ENCODE peak calls at places on chromosome X, in nine cellular contexts. K is nephron progenitor cell; J is brain microvascular endothelial cell; E is activated CD4-positive, alpha-beta T cell treated with anti-CD3 and anti-CD28 coated beads for 24 hours; B is dorsolateral prefrontal cortex; R is stimulated activated CD4-positive, alpha-beta T cell treated with anti-CD3 and anti-CD28 coated beads, Interleukin-4, amount 100 ng/mL, for 1 hour; N is activated gamma-delta T cell; V is hepatocyte; Q is ACHN. D is an unnamed sample.

GRCh38 chrX:121308276-121308805 is 260.9 kb downstream of the GLUD2 start:
- DNase-seq in J (peak), N (no peak), V (peak), B (peak), R (peak), K (peak), Q (peak), E (peak), D (peak)

GRCh38 chrX:107454302-107454701 is 4.8 kb downstream of the FRMPD3 start:
- DNase-seq in Q (peak), J (no peak), R (no peak), N (no peak), B (no peak), K (no peak), V (no peak), E (peak), D (peak)

GRCh38 chrX:41556958-41557357 is 109.8 kb downstream of the NYX start:
- DNase-seq in R (no peak), K (no peak), Q (peak), J (no peak), N (no peak), V (no peak), B (no peak), E (no peak), D (no peak)

GRCh38 chrX:54937416-54937815 is 16.8 kb downstream of the TRO start:
- DNase-seq in K (no peak), J (no peak), R (no peak), V (no peak), Q (no peak), B (no peak), E (no peak), N (no peak), D (no peak)

GRCh38 chrX:136209016-136209738 is 42.0 kb downstream of the MAP7D3 start:
- DNase-seq in V (peak), N (no peak), Q (peak), J (peak), E (no peak), R (peak), K (peak), B (no peak), D (peak)

GRCh38 chrX:74925210-74926088 is at the start of gene NEXMIF:
- DNase-seq in B (peak), J (no peak), E (no peak), Q (no peak), R (peak), N (peak), V (no peak), K (peak), D (peak)

GRCh38 chrX:54246866-54247265 is 63.8 kb upstream of the FAM120C start:
- DNase-seq in K (no peak), J (no peak), Q (no peak), B (no peak), V (no peak), R (no peak), E (no peak), N (no peak), D (no peak)

GRCh38 chrX:11609109-11609508 is 56.6 kb downstream of the ARHGAP6 start:
- DNase-seq in N (no peak), K (no peak), R (no peak), E (no peak), V (no peak), Q (no peak), J (no peak), B (no peak), D (no peak)

GRCh38 chrX:68942141-68942540 is 113.3 kb downstream of the EFNB1 start:
- DNase-seq in V (no peak), R (no peak), N (no peak), B (no peak), Q (no peak), J (no peak), E (no peak), K (no peak), D (no peak)

GRCh38 chrX:155544886-155545285 is 67.9 kb downstream of the TMLHE start:
- DNase-seq in R (no peak), V (peak), E (no peak), Q (no peak), J (peak), K (no peak), B (no peak), N (no peak), D (no peak)

GRCh38 chrX:69083361-69083760 is 81.9 kb downstream of the PJA1 start:
- DNase-seq in K (no peak), E (no peak), J (no peak), B (no peak), Q (no peak), V (no peak), N (no peak), R (no peak), D (no peak)

GRCh38 chrX:134240209-134240608 is 3.2 kb downstream of the CCDC160 start:
- DNase-seq in Q (no peak), R (no peak), K (no peak), J (no peak), B (no peak), N (no peak), V (no peak), E (no peak), D (no peak)

GRCh38 chrX:28585767-28586166 is 1.5 kb upstream of the IL1RAPL1 start:
- DNase-seq in V (no peak), N (no peak), B (no peak), K (no peak), E (no peak), R (no peak), Q (no peak), J (no peak), D (no peak)

GRCh38 chrX:71496476-71496875 is 36.4 kb upstream of the OGT start:
- DNase-seq in N (no peak), K (no peak), Q (no peak), J (no peak), R (no peak), E (no peak), V (no peak), B (no peak), D (no peak)

GRCh38 chrX:48466696-48467095 is 3.4 kb downstream of the SLC38A5 start:
- DNase-seq in K (peak), E (no peak), N (no peak), J (no peak), R (peak), B (no peak), Q (no peak), V (no peak), D (no peak)

GRCh38 chrX:46589977-46590723 is 16.6 kb downstream of the CHST7 start:
- DNase-seq in R (no peak), V (no peak), K (no peak), E (no peak), N (no peak), Q (peak), J (no peak), B (no peak), D (peak)

GRCh38 chrX:13219990-13220764 is 99.7 kb downstream of the ATXN3L start:
- DNase-seq in Q (peak), N (no peak), B (no peak), R (no peak), V (no peak), J (peak), E (no peak), K (no peak), D (no peak)

GRCh38 chrX:102712216-102712966 is at the start of gene GPRASP2:
- DNase-seq in E (no peak), K (peak), B (peak), Q (peak), V (peak), J (no peak), N (peak), R (peak), D (peak)

GRCh38 chrX:48530736-48531135 is 8.8 kb upstream of the TBC1D25 start:
- DNase-seq in V (no peak), N (no peak), Q (no peak), J (no peak), E (no peak), K (no peak), B (no peak), R (no peak), D (no peak)

GRCh38 chrX:38102875-38103274 is 96.5 kb downstream of the SYTL5 start:
- DNase-seq in E (no peak), K (no peak), V (no peak), Q (no peak), N (no peak), B (no peak), J (no peak), R (no peak), D (no peak)

GRCh38 chrX:23434356-23434884 is 99.8 kb downstream of the PTCHD1 start:
- DNase-seq in B (no peak), K (no peak), R (no peak), E (no peak), N (no peak), J (peak), V (peak), Q (no peak), D (peak)

GRCh38 chrX:133511041-133511440 is 95.8 kb upstream of the GPC4 start:
- DNase-seq in J (no peak), R (no peak), N (no peak), E (no peak), Q (no peak), K (no peak), V (no peak), B (no peak), D (no peak)

D was measured in Calu3.